ENCODE peak calls at places on chromosome 17, in ten cellular contexts. S is caudate nucleus, Z is SK-N-SH, A is thoracic aorta, H is right atrium auricular region, W is testis, X is neural progenitor cell, T is HCT116, Y is psoas muscle, V is PC-9. I is an unnamed sample.
A peak's percentile ranks its signal among the peaks of the same experiment; 100 is the strongest.

GRCh38 chr17:73782641-73783381 is 138.6 kb upstream of the SDK2 start:
- DNase-seq in S (no peak), H (no peak), Y (no peak), X (peak; percentile 49), Z (no peak), T (peak; percentile 74), A (no peak), W (no peak), V (no peak), I (no peak)

GRCh38 chr17:74485012-74485743 is 18.7 kb downstream of the CD300A start:
- DNase-seq in A (no peak), H (no peak), Y (no peak), S (no peak), W (no peak), X (no peak), V (no peak), T (no peak), Z (no peak), I (no peak)

GRCh38 chr17:59154721-59155438 is at the start of gene SKA2:
- DNase-seq in V (peak; percentile 98), T (no peak), S (peak; percentile 100), Y (peak; percentile 94), Z (peak; percentile 85), X (peak; percentile 99), H (peak; percentile 98), A (peak; percentile 92), W (peak; percentile 97), I (peak; percentile 98)

GRCh38 chr17:49028271-49028670 is 31.1 kb downstream of the IGF2BP1 start:
- DNase-seq in H (no peak), S (no peak), Y (no peak), X (no peak), V (no peak), A (no peak), Z (no peak), W (no peak), T (no peak), I (no peak)

GRCh38 chr17:3574231-3574630 is 16.6 kb upstream of the TRPV3 start:
- DNase-seq in X (no peak), S (no peak), Y (no peak), T (no peak), V (no peak), A (no peak), W (no peak), H (no peak), Z (no peak), I (no peak)

GRCh38 chr17:10316986-10317834 is 55.6 kb downstream of the MYH13 start:
- DNase-seq in T (peak; percentile 31), S (peak; percentile 22), H (peak; percentile 79), W (peak; percentile 90), X (peak; percentile 72), Y (peak; percentile 67), Z (peak; percentile 54), A (peak; percentile 36), V (no peak), I (peak; percentile 62)

GRCh38 chr17:75834279-75834920 is 9.8 kb downstream of the UNC13D start:
- DNase-seq in Y (no peak), X (no peak), T (no peak), S (peak; percentile 82), W (no peak), H (no peak), Z (no peak), V (no peak), A (no peak), I (no peak)

GRCh38 chr17:32281011-32281451 is 15.4 kb downstream of the RHBDL3 start:
- DNase-seq in V (peak; percentile 55), H (no peak), Z (no peak), S (no peak), W (no peak), Y (peak; percentile 52), X (peak; percentile 78), T (no peak), A (no peak), I (peak; percentile 76)

GRCh38 chr17:74355065-74355464 is 6.6 kb downstream of the BTBD17 start:
- DNase-seq in Z (no peak), S (no peak), Y (no peak), V (no peak), A (no peak), W (no peak), H (no peak), T (no peak), X (no peak), I (no peak)

GRCh38 chr17:50363217-50364060 is 9.5 kb downstream of the MRPL27 start:
- DNase-seq in V (no peak), A (no peak), S (peak; percentile 90), H (no peak), W (peak; percentile 65), Y (no peak), X (peak; percentile 94), T (no peak), Z (peak; percentile 82), I (peak; percentile 66)

GRCh38 chr17:54524501-54524900 is 376.2 kb upstream of the TOM1L1 start:
- DNase-seq in A (no peak), W (no peak), Y (no peak), X (no peak), T (no peak), S (no peak), V (no peak), H (no peak), Z (no peak), I (no peak)

GRCh38 chr17:57092171-57092570 is 7.1 kb downstream of the AKAP1 start:
- DNase-seq in V (no peak), S (no peak), A (peak; percentile 58), H (no peak), Y (no peak), T (no peak), Z (no peak), X (no peak), W (no peak), I (no peak)

GRCh38 chr17:4310349-4311060 is 46.7 kb upstream of the ANKFY1 start:
- DNase-seq in V (no peak), W (peak; percentile 43), S (peak; percentile 32), X (no peak), Y (no peak), A (no peak), H (no peak), T (no peak), Z (no peak), I (no peak)

DNA sequence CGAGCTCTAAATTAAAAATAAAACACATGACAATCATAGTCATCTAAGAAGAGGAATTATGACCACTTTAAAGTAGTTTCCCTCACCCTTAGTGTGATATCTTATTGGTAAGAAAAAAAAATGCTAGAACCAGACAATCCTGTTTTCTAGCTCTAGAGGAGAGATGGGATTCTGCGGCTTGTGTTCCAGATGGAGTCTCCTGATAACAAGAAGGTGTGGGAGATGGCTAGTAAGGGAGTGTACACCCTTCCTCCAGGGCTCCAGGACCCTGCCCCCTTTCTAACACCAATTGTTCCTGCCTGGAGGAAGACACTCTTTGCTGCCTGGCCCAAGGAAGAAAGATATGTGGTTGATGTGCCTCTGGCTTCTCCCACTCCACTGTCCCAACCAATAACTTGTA is 68.8 kb upstream of the FBXO47 start:
- DNase-seq in Z (no peak), H (no peak), S (no peak), T (no peak), Y (no peak), X (no peak), A (no peak), V (peak; percentile 68), W (no peak), I (no peak)
- H3K27ac ChIP-seq in Z (no peak overlapping the region), H (no peak overlapping the region), S (no peak overlapping the region), T (no peak overlapping the region), Y (no peak overlapping the region), X (no peak overlapping the region), A (no peak overlapping the region), V (peak overlapping the region; percentile 38), W (no peak overlapping the region), I (no peak overlapping the region)

GRCh38 chr17:15965510-15965909 is 20.6 kb downstream of the ADORA2B start:
- DNase-seq in H (no peak), W (no peak), X (peak; percentile 40), S (no peak), Y (no peak), Z (no peak), A (no peak), T (no peak), V (no peak), I (no peak)
- H3K27ac ChIP-seq in H (no peak overlapping the region), W (no peak overlapping the region), X (no peak overlapping the region), S (peak overlapping the region; percentile 93), Y (no peak overlapping the region), Z (no peak overlapping the region), A (no peak overlapping the region), T (peak overlapping the region; percentile 92), V (peak overlapping the region; percentile 92), I (no peak overlapping the region)

DNA sequence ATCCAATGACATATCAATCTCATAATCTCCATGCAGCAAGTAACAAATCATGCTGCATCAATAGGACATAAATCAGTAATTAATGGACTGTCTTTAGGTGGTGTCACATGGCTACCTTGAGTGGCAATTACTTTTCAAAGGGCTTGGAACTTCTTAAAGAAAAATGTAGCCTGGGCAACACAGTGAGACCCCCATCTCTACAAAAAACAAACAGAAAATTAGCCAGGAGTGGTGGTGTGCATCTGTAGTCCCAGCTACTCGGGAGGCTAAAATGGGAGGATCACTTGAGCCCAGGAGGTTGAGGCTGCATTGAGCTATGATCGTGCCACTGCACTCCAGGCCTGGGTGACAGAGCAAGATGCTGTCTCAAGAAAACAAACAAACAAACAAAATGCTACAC is 23.6 kb upstream of the ERN1 start:
- DNase-seq in H (no peak), Y (no peak), V (no peak), T (no peak), W (no peak), S (no peak), X (no peak), A (no peak), Z (no peak), I (no peak)
- H3K27ac ChIP-seq in H (peak overlapping the region; percentile 92), Y (peak overlapping the region; percentile 88), V (no peak overlapping the region), T (no peak overlapping the region), W (no peak overlapping the region), S (no peak overlapping the region), X (no peak overlapping the region), A (peak overlapping the region; percentile 19), Z (peak overlapping the region; percentile 89), I (no peak overlapping the region)

GRCh38 chr17:5832886-5833285 is 237.3 kb upstream of the WSCD1 start:
- DNase-seq in W (no peak), A (no peak), H (no peak), Z (no peak), S (no peak), X (peak; percentile 16), V (peak; percentile 15), Y (no peak), T (peak; percentile 58), I (no peak)
- H3K27ac ChIP-seq in W (no peak overlapping the region), A (no peak overlapping the region), H (no peak overlapping the region), Z (no peak overlapping the region), S (no peak overlapping the region), X (no peak overlapping the region), V (no peak overlapping the region), Y (no peak overlapping the region), T (no peak overlapping the region), I (no peak overlapping the region)

I was measured in right cardiac atrium.